ENCODE peak calls at places on chromosomes 4 and X, in nine cellular contexts. E is SK-N-SH, C is GM23338, Y is K562, S is HepG2, B is Panc1, N is A549, W is HCT116, M is GM12878. F is an unnamed sample.

GRCh38 chrX:2484721-2485459 is 15.9 kb downstream of the DHRSX start:
- DNase-seq in M (no peak), W (no peak), B (no peak), C (peak; percentile 56), Y (no peak), S (no peak), N (no peak), E (no peak), F (no peak)

GRCh38 chr4:140789752-140790151 is 33.6 kb upstream of the TBC1D9 start:
- DNase-seq in W (no peak), C (no peak), S (no peak), Y (no peak), E (no peak), B (peak; percentile 13), N (no peak), M (no peak), F (no peak)

GRCh38 chrX:72620550-72621145 is 48.0 kb upstream of the HDAC8 start:
- DNase-seq in C (peak; percentile 1), B (peak; percentile 90), E (no peak), W (peak; percentile 74), N (peak; percentile 94), S (peak; percentile 2), M (no peak), Y (peak; percentile 46), F (no peak)

GRCh38 chrX:16695079-16695676 is 17.3 kb downstream of the CTPS2 start:
- DNase-seq in C (peak; percentile 55), W (peak; percentile 26), E (peak; percentile 69), N (peak; percentile 54), S (peak; percentile 29), B (peak; percentile 56), M (no peak), Y (peak; percentile 48), F (no peak)

GRCh38 chr4:184168406-184169019 is 49.2 kb downstream of the ENPP6 start:
- DNase-seq in Y (peak; percentile 78), C (peak; percentile 86), B (peak; percentile 12), M (no peak), W (peak; percentile 22), N (peak; percentile 56), E (peak; percentile 93), S (peak; percentile 26), F (peak; percentile 39)

GRCh38 chrX:56800801-56801200 is 71.8 kb downstream of the NBDY start:
- DNase-seq in C (no peak), E (peak; percentile 5), S (no peak), W (no peak), N (no peak), B (no peak), Y (no peak), M (no peak), F (no peak)

GRCh38 chr4:87363552-87363951 is 27.4 kb downstream of the HSD17B11 start:
- DNase-seq in S (no peak), N (peak; percentile 16), C (no peak), W (no peak), B (no peak), M (no peak), E (no peak), Y (no peak), F (no peak)

GRCh38 chr4:148834804-148835598 is 392.8 kb upstream of the NR3C2 start:
- DNase-seq in E (no peak), M (no peak), S (no peak), C (peak; percentile 18), W (no peak), B (no peak), N (peak; percentile 6), Y (no peak), F (peak; percentile 19)

GRCh38 chrX:115017455-115017854 is at the start of gene IL13RA2:
- DNase-seq in C (peak; percentile 9), S (no peak), Y (no peak), N (no peak), E (peak; percentile 2), B (no peak), W (no peak), M (no peak), F (no peak)

GRCh38 chrX:41561045-41561444 is 113.9 kb downstream of the NYX start:
- DNase-seq in S (no peak), N (peak; percentile 49), E (no peak), Y (peak; percentile 19), B (peak; percentile 10), C (no peak), M (peak; percentile 17), W (no peak), F (peak; percentile 52)

GRCh38 chrX:40299502-40300118 is 201.9 kb upstream of the BCOR start:
- DNase-seq in W (no peak), B (no peak), M (no peak), Y (no peak), C (no peak), E (no peak), S (no peak), N (no peak), F (no peak)

GRCh38 chrX:826026-826425 is 195.4 kb downstream of the SHOX start:
- DNase-seq in W (no peak), Y (no peak), M (no peak), C (no peak), S (no peak), N (no peak), B (no peak), E (no peak), F (no peak)

GRCh38 chr4:150010525-150011126 is 67.6 kb upstream of the DCLK2 start:
- DNase-seq in M (no peak), N (peak; percentile 78), Y (peak; percentile 12), B (peak; percentile 41), E (peak; percentile 23), W (peak; percentile 63), S (peak; percentile 41), C (peak; percentile 80), F (peak; percentile 6)

DNA sequence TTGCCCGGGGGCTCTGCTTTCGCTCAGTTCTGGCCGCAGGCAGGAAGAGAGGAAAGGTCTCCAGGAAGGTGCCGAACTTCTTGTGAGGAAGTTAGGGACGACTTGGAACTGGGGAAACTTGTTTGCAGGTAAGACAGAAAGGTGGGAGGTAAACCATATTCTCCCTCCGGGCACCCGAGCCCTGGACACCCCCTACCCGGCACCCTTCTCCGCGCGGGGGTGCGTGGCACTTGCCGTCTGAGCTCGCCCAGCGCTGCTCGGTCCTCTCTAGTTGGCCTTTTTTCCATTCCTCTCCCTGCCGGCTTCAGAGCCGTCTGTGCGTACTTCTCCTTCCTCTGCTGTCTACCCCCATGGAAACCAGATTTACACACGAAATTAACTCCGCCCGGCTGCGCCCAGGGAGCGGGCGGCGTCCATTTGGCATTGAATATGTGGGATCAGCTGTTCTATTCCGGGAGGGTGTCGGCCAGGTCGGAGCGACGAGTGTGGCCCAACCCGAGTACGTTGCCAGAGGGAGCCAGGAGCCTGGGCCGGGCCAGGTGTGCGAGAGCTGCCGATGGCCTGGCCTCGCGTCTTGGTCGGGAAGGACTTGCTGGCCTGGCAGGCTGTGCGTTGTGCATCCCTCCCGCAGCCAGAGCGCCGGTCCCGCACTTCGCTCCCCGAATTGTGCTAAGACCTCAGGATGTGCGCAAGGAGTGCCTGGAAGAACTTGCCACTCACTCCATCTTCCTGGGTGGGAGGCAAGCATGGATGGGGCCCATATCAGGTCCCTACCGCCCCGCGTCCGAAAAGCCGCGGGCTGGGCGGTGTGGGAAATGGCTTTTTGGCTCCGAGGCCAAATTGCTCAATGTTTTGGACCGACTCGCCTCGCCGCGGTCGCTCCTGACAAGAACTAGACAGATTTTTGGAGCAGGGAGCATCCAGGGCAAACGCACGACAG is 1.7 kb downstream of the PDGFRA start:
- DNase-seq in Y (no peak), W (no peak), M (no peak), S (no peak), B (no peak), N (no peak), E (peak; percentile 41), C (peak; percentile 69), F (no peak)
- H3K4me3 ChIP-seq in Y (no peak overlapping the region), W (no peak overlapping the region), M (no peak overlapping the region), S (no peak overlapping the region), B (peak overlapping the region; percentile 32), N (peak overlapping the region; percentile 24), E (peak overlapping the region; percentile 64), C (peak overlapping the region; percentile 86), F (no peak overlapping the region)

DNA sequence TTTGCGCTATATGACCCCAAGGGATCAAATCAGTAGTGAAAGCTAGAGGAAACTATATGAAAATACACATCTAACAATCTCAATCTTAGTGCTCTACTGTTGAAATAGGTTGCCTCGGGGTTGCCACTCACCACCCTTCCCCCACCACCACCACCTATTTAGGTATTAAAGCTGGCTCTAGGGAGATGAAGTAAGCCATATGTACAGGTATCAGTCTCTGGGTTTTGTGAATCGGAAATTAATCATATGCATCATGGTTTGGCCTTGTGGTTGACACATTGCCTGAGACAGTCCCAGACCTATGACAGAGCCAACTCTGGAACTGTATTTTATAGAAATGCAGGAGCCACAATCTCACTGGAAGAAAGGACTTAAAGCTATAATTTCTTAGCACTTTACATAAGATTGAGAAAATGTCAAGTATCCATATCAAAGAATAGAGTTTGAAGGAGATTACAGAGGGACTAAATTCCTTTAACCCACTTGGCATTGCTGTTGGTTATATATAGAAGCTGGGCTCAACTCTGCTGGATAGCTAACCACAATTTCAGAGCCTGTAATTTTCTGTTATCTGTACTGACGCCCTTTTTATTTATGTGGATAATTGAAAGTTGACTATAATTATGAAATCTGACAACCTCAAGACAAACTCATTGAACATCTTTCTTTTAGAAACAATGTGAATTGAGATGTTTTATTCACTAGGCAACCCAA is 26.7 kb upstream of the BMP2K start:
- DNase-seq in W (no peak), B (no peak), S (no peak), C (no peak), Y (no peak), E (no peak), M (peak; percentile 71), N (no peak), F (no peak)
- TF ChIP-seq REST in W (no peak), B (no peak), S (no peak), C (no peak), Y (no peak), E (no peak), M (no peak), N (no peak), F (no peak)

DNA sequence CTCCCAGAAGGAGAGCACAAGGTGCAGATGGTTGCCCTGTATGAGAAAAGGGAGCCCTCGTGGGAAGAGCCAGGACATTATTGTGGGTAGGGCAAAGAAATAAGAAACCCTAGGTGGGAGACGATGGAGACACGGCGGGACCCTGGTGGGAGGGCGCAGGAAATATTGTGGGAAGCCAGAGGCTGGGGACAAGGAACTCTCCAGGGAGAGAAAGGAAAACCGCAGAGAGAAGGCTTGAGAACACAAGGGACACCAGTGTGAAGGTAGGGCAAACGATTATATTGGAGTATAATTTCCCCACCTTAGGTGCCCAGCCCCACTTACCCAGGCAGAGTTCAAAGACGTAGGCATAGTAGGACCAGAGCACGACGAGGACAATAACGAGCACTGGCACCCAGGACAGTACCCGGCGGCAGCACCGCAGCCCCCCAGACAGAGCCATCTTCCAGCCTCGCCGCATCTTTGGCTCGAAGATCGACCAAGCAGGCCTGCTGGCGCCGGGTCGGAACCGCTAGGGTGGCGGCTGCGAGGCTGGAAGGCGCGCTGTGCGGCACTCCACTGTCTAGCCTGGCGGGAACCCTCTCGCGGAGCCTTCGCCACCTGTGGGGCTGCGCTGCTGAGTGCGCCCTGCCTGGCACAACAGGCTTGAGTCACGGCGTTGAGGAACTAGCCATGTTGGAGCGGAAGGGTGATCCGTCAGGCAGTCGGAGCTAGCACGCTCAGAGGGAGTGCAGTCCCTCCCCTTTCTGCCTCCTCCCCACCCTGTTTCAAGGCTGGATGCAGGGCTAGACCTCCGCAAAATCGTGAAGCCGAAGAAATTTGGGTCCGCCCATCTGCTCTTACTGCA is at the start of gene ZDHHC15:
- DNase-seq in E (peak; percentile 64), Y (no peak), N (no peak), C (peak; percentile 73), B (no peak), W (no peak), S (no peak), M (peak; percentile 13), F (no peak)
- H3K4me3 ChIP-seq in E (peak within 1 kb of the TSS; percentile 44), Y (no peak within 1 kb of the TSS), N (no peak within 1 kb of the TSS), C (peak within 1 kb of the TSS; percentile 66), B (peak within 1 kb of the TSS; percentile 40), W (no peak within 1 kb of the TSS), S (no peak within 1 kb of the TSS), M (no peak within 1 kb of the TSS), F (no peak within 1 kb of the TSS)

GRCh38 chrX:23907106-23907495 is 637 bp downstream of the APOO start:
- DNase-seq in Y (peak; percentile 33), B (no peak), M (no peak), W (no peak), C (peak; percentile 47), S (no peak), N (no peak), E (no peak), F (no peak)
- TF ChIP-seq REST in Y (no peak), B (no peak), M (no peak), W (no peak), C (no peak), S (no peak), N (no peak), E (no peak), F (no peak)

F was measured in HL-60.